ENCODE peak calls at places on chromosome 11, in six cellular contexts. S is heart left ventricle, T is PC-9, Z is AG09309, J is IMR-90, B is Kasumi-1. A is an unnamed sample.
A peak's percentile ranks its signal among the peaks of the same experiment; 100 is the strongest.

GRCh38 chr11:112902411-112903011 is 58.7 kb upstream of the NCAM1 start:
- DNase-seq in S (no peak), T (no peak), Z (no peak), J (no peak), B (no peak), A (no peak)

GRCh38 chr11:35061516-35062440 is 77.2 kb upstream of the CD44 start:
- DNase-seq in S (no peak), T (peak; percentile 54), Z (no peak), J (no peak), B (no peak), A (no peak)

GRCh38 chr11:23856654-23857053 is 640.2 kb upstream of the LUZP2 start:
- DNase-seq in S (no peak), T (no peak), Z (no peak), J (peak; percentile 67), B (no peak), A (no peak)

GRCh38 chr11:3745161-3745560 is 52.2 kb downstream of the NUP98 start:
- DNase-seq in S (no peak), T (peak; percentile 92), Z (no peak), J (no peak), B (no peak), A (no peak)

GRCh38 chr11:116787786-116788486 is at the start of gene ZPR1:
- DNase-seq in S (peak; percentile 92), T (peak; percentile 69), Z (no peak), J (peak; percentile 56), B (peak; percentile 81), A (peak; percentile 92)

GRCh38 chr11:122642472-122642922 is 13.0 kb upstream of the UBASH3B start:
- DNase-seq in S (no peak), T (peak; percentile 98), Z (peak; percentile 84), J (peak; percentile 95), B (no peak), A (no peak)

GRCh38 chr11:45654741-45655283 is 10.6 kb downstream of the CHST1 start:
- DNase-seq in S (no peak), T (no peak), Z (no peak), J (no peak), B (no peak), A (no peak)

GRCh38 chr11:67507242-67507890 is 596 bp downstream of the CDK2AP2 start:
- DNase-seq in S (no peak), T (no peak), Z (peak; percentile 17), J (peak; percentile 68), B (no peak), A (peak; percentile 90)

GRCh38 chr11:70568504-70569172 is 170.3 kb downstream of the CTTN start:
- DNase-seq in S (peak; percentile 76), T (no peak), Z (no peak), J (peak; percentile 24), B (no peak), A (peak; percentile 73)

GRCh38 chr11:78332174-78332866 is 85.3 kb downstream of the GAB2 start:
- DNase-seq in S (no peak), T (no peak), Z (no peak), J (peak; percentile 21), B (peak; percentile 41), A (no peak)